ENCODE peak calls at places on chromosomes 5 and 9, in eight cellular contexts. F is aorta; W is psoas muscle; S is heart right ventricle; I is CD8-positive, alpha-beta memory T cell; D is neural progenitor cell; J is effector memory CD4-positive, alpha-beta T cell; P is prostate gland. V is an unnamed sample. For H3K9me3 and H3K4me1, the result is how much of the 10 kb centered on the place peaks cover.

GRCh38 chr5:78698218-78698751 is 49.7 kb upstream of the LHFPL2 start:
- DNase-seq in D (no peak), P (no peak), J (no peak), F (no peak), S (no peak), I (no peak), W (peak), V (no peak)

GRCh38 chr5:83564069-83564749 is 92.7 kb downstream of the VCAN start:
- DNase-seq in D (peak), P (no peak), F (no peak), I (no peak), J (no peak), S (no peak), W (no peak), V (no peak)

GRCh38 chr5:151078490-151079262 is 2.2 kb downstream of the TNIP1 start:
- DNase-seq in D (no peak), F (peak), I (peak), W (peak), P (no peak), J (peak), S (no peak), V (no peak)

GRCh38 chr9:80664327-80665210 is 1024.8 kb downstream of the TLE1 start:
- DNase-seq in P (no peak), I (no peak), W (no peak), S (no peak), J (no peak), F (no peak), D (peak), V (no peak)

GRCh38 chr5:131270809-131271208 is 7.0 kb downstream of the CDC42SE2 start:
- DNase-seq in F (no peak), S (no peak), P (no peak), J (no peak), W (no peak), I (no peak), D (no peak), V (no peak)

GRCh38 chr9:90451804-90452203 is 190.8 kb downstream of the DIRAS2 start:
- DNase-seq in F (no peak), W (no peak), D (no peak), P (no peak), S (no peak), I (no peak), J (no peak), V (no peak)

GRCh38 chr5:36017004-36017403 is 25.8 kb upstream of the UGT3A1 start:
- DNase-seq in I (no peak), D (no peak), W (no peak), F (no peak), J (no peak), P (peak), S (no peak), V (no peak)

GRCh38 chr5:177367981-177368960 is 10.5 kb downstream of the RGS14 start:
- DNase-seq in F (no peak), J (no peak), S (no peak), D (no peak), P (no peak), W (no peak), I (no peak), V (no peak)

GRCh38 chr5:171724771-171725609 is 60.6 kb upstream of the SMIM23 start:
- DNase-seq in J (no peak), S (no peak), F (no peak), D (peak), P (no peak), I (no peak), W (no peak), V (no peak)

GRCh38 chr9:19127881-19128719 is 808 bp upstream of the PLIN2 start:
- DNase-seq in J (peak), F (peak), W (no peak), P (no peak), I (peak), S (peak), D (peak), V (peak)

GRCh38 chr9:130694205-130694604 is 625 bp downstream of the EXOSC2 start:
- DNase-seq in F (no peak), I (no peak), W (no peak), P (no peak), J (no peak), S (no peak), D (no peak), V (no peak)

GRCh38 chr5:72235725-72236124 is 84.3 kb downstream of the MRPS27 start:
- DNase-seq in I (no peak), W (no peak), F (no peak), D (no peak), J (no peak), P (no peak), S (no peak), V (no peak)

GRCh38 chr5:54470677-54471076 is 15.2 kb downstream of the HSPB3 start:
- DNase-seq in W (no peak), S (no peak), P (no peak), J (no peak), F (no peak), I (no peak), D (no peak), V (no peak)

GRCh38 chr5:113233606-113234005 is 201.2 kb downstream of the TSSK1B start:
- DNase-seq in W (no peak), F (no peak), D (no peak), J (no peak), I (no peak), P (no peak), S (no peak), V (no peak)

GRCh38 chr5:98768160-98769005 is 5.1 kb upstream of the RGMB start:
- DNase-seq in S (no peak), F (no peak), I (no peak), P (no peak), W (peak), J (no peak), D (peak), V (peak)

GRCh38 chr9:112856843-112857242 is 33.8 kb downstream of the SLC46A2 start:
- DNase-seq in J (no peak), F (no peak), P (no peak), D (no peak), S (no peak), W (no peak), I (no peak), V (no peak)

GRCh38 chr5:98905857-98906688 is 22.7 kb downstream of the CHD1 start:
- DNase-seq in D (peak), I (no peak), P (no peak), S (no peak), J (no peak), F (no peak), W (no peak), V (no peak)

GRCh38 chr5:1726469-1726865 is 73.2 kb downstream of the MRPL36 start:
- DNase-seq in P (peak), S (no peak), W (no peak), I (no peak), D (peak), F (peak), J (no peak), V (no peak)

GRCh38 chr5:157672976-157673375 is 1.6 kb downstream of the C5orf52 start:
- DNase-seq in J (no peak), F (no peak), D (no peak), P (no peak), S (no peak), I (no peak), W (no peak), V (no peak)

GRCh38 chr9:112502177-112502946 is 15.7 kb downstream of the KIAA1958 start:
- DNase-seq in I (no peak), J (no peak), F (no peak), P (no peak), D (no peak), W (no peak), S (no peak), V (no peak)

GRCh38 chr9:127168756-127169506 is 46.5 kb upstream of the ANGPTL2 start:
- DNase-seq in F (no peak), J (no peak), S (no peak), D (no peak), I (no peak), P (no peak), W (no peak), V (no peak)

GRCh38 chr9:113463418-113464285 is at the start of gene RGS3:
- DNase-seq in I (no peak), P (peak), D (peak), F (peak), S (peak), W (peak), J (no peak), V (no peak)

GRCh38 chr5:134555889-134556311 is 30.4 kb downstream of the JADE2 start:
- DNase-seq in P (no peak), J (peak), F (peak), D (peak), W (peak), I (peak), S (no peak), V (peak)

DNA sequence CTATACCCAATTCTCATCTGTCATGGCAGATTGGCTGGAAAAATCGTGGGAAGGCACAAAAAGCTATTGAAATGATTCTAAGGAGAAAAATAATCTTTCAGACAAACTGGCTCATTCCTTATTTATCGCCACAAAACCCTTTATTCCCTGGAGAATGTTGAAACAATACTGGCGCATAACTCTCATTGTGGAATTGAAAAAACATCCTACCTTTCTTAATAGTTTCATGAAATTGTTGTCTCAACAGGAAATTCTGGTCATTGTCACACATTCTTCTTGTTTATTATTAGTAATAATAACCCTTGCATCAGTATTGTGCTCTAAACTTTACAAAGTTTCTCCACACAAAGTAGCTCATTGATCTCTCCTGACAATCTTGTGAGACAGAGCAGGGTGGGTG is 48.9 kb upstream of the COL15A1 start:
- DNase-seq in S (no peak), F (no peak), J (no peak), P (no peak), D (no peak), W (no peak), I (no peak), V (no peak)
- H3K9me3 ChIP-seq in S (under half), F (under half), J (under half), P (under half), D (under half), W (under half), I (under half), V (under half)

DNA sequence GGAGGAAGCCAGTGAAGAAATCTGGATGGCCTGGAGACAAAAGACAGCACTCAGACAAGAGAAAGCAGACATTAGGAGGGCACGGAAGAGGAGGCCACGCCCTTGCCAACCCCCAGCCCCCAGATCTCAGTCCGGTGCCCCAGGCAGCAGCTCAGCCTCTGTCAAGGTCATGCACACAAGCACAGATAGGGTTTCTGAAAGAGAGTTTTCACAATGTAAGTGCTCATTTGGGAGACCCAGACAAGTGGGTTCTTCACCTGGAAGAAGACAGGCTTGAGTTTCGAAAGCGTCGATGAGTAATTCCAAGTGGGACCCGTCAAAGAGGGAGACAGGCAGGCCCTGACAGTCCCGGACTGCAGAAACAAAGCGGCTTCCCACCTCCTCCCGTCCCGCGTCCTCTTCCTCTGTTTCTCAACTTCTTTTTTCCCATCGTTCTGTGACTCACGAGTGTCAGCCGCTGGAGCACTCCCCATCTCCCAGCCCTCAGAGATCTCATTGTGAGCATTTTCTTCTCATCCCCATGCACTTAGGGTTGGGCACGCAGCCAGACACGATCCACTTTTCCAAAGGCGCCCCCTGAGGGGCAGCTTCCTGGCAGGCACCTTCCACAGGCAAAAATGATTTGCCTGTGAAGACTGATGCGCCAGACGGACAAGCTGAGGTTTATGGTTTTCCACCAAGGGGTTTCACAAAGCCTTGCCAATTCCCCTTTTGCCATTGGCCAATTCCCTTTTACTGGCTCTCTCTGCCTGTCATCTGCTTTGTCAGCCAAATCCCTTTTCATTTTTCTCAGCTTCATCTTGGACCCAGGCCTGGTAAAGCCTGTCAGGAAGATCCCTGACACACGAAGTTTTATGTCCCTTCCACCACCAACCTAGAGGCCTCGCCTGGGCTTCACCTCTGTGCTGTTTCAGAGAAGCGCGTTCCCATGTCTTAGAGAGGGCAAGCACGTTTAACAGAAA is 86.4 kb upstream of the ANKRD55 start:
- DNase-seq in W (peak), F (no peak), S (peak), P (no peak), J (no peak), D (no peak), I (no peak), V (peak)
- H3K4me1 ChIP-seq in W (under half), F (under half), S (under half), P (under half), J (under half), D (under half), I (under half), V (under half)

DNA sequence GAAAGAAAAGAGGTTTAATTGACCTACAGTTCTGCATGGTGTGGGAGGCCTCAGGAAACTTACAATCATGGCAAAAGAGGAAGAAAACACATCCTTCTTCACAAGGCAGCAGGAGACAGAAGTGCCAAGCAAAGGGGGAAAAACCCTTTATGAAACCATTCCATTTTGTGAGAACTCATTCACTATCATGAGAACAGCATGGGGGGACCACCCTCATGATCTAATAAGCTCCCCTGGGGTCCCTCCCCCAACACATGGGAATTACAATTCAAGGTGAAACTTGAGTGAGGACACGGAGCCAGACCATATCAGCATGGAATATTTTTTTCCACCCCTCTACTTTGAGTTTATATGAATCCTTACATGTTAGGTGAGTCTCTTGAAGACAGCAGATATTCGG is 173.7 kb downstream of the PHF2 start:
- DNase-seq in F (no peak), P (no peak), S (no peak), I (no peak), J (no peak), W (no peak), D (no peak), V (no peak)
- H3K9me3 ChIP-seq in F (under half), P (under half), S (under half), I (under half), J (under half), W (under half), D (under half), V (under half)

GRCh38 chr9:97500765-97501176 is 695 bp upstream of the TMOD1 start:
- DNase-seq in J (no peak), D (no peak), P (no peak), S (no peak), W (no peak), I (no peak), F (no peak), V (no peak)
- H3K4me1 ChIP-seq in J (under half), D (under half), P (under half), S (half or more), W (under half), I (under half), F (under half), V (under half)

V was measured in tibial nerve.